ENCODE peak calls at places on chromosomes 5 and 9, in five cellular contexts. P is A549, G is IMR-90, A is GM12892, B is breast epithelium. C is an unnamed sample.

GRCh38 chr5:140296289-140296688 is 6.6 kb downstream of the PFDN1 start:
- DNase-seq in P (no peak), G (no peak), A (no peak), B (no peak), C (no peak)

GRCh38 chr9:93091453-93092081 is 4.5 kb upstream of the CARD19 start:
- DNase-seq in P (peak; percentile 77), G (peak; percentile 90), A (no peak), B (no peak), C (no peak)

GRCh38 chr5:142319560-142320426 is 5.0 kb downstream of the SPRY4 start:
- DNase-seq in P (no peak), G (no peak), A (no peak), B (no peak), C (no peak)

GRCh38 chr9:134624119-134624826 is 17.3 kb upstream of the COL5A1 start:
- DNase-seq in P (no peak), G (no peak), A (no peak), B (no peak), C (no peak)

GRCh38 chr5:9621379-9621903 is 8.7 kb downstream of the TAS2R1 start:
- DNase-seq in P (no peak), G (peak; percentile 42), A (no peak), B (no peak), C (no peak)

GRCh38 chr9:13143281-13143680 is 136.2 kb downstream of the MPDZ start:
- DNase-seq in P (no peak), G (no peak), A (no peak), B (no peak), C (no peak)

GRCh38 chr9:87827341-87827740 is 55.3 kb upstream of the SPATA31E1 start:
- DNase-seq in P (no peak), G (no peak), A (no peak), B (no peak), C (no peak)

GRCh38 chr5:35478856-35479682 is 138.6 kb upstream of the SPEF2 start:
- DNase-seq in P (no peak), G (peak; percentile 39), A (no peak), B (no peak), C (no peak)

GRCh38 chr9:89615661-89616060 is 10.8 kb downstream of the GADD45G start:
- DNase-seq in P (no peak), G (no peak), A (no peak), B (no peak), C (no peak)

GRCh38 chr5:173413476-173413982 is 85.3 kb upstream of the STC2 start:
- DNase-seq in P (no peak), G (no peak), A (no peak), B (no peak), C (no peak)

GRCh38 chr5:93574041-93574938 is 6.7 kb downstream of the NR2F1-AS1 start:
- DNase-seq in P (no peak), G (no peak), A (no peak), B (no peak), C (no peak)

GRCh38 chr5:93576015-93576414 is 5.0 kb downstream of the NR2F1-AS1 start:
- DNase-seq in P (no peak), G (no peak), A (no peak), B (no peak), C (no peak)

GRCh38 chr5:93573627-93573974 is 7.4 kb downstream of the NR2F1-AS1 start:
- DNase-seq in P (no peak), G (no peak), A (no peak), B (no peak), C (no peak)

GRCh38 chr5:93575466-93575865 is 5.6 kb downstream of the NR2F1-AS1 start:
- DNase-seq in P (no peak), G (no peak), A (no peak), B (no peak), C (no peak)

DNA sequence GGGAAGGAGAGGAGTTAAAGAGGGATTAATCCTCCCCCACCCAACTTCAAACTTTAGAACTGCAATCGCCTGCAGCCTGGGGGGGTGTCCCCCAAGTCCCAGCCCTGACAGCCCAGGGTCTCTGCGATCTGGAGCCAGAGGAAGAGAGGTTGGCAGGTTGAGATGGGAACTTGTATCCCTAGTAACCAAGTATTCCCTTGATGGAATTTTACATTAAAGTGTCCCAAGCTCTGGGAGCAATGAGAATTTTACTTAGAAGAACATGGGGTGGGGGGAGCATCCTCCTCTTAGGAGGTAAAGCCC is 6.1 kb downstream of the NR2F1-AS1 start:
- DNase-seq in P (no peak), G (no peak), A (no peak), B (no peak), C (no peak)
- TF ChIP-seq POLR2A in P (no peak), G (no peak), A (no peak), B (no peak), C (no peak)

GRCh38 chr9:120875643-120875953 is 1.4 kb downstream of the PHF19 start:
- DNase-seq in P (no peak), G (no peak), A (no peak), B (no peak), C (no peak)

GRCh38 chr9:120872775-120873502 is 4.0 kb downstream of the PHF19 start:
- DNase-seq in P (no peak), G (no peak), A (no peak), B (no peak), C (no peak)

GRCh38 chr9:120874861-120875565 is 2.0 kb downstream of the PHF19 start:
- DNase-seq in P (no peak), G (no peak), A (no peak), B (no peak), C (no peak)

GRCh38 chr9:120874226-120874839 is 2.7 kb downstream of the PHF19 start:
- DNase-seq in P (no peak), G (no peak), A (no peak), B (no peak), C (no peak)

GRCh38 chr9:120873512-120873911 is 3.5 kb downstream of the PHF19 start:
- DNase-seq in P (peak; percentile 73), G (no peak), A (no peak), B (no peak), C (no peak)
- TF ChIP-seq POLR2A in P (no peak), G (no peak), A (no peak), B (no peak), C (no peak)

GRCh38 chr5:150625164-150625535 is 15.3 kb upstream of the SYNPO start:
- DNase-seq in P (no peak), G (no peak), A (no peak), B (no peak), C (no peak)
- TF ChIP-seq POLR2A in P (no peak), G (no peak), A (no peak), B (no peak), C (no peak)

GRCh38 chr5:96546120-96546519 is 113.1 kb upstream of the PCSK1 start:
- DNase-seq in P (no peak), G (no peak), A (no peak), B (no peak), C (no peak)

DNA sequence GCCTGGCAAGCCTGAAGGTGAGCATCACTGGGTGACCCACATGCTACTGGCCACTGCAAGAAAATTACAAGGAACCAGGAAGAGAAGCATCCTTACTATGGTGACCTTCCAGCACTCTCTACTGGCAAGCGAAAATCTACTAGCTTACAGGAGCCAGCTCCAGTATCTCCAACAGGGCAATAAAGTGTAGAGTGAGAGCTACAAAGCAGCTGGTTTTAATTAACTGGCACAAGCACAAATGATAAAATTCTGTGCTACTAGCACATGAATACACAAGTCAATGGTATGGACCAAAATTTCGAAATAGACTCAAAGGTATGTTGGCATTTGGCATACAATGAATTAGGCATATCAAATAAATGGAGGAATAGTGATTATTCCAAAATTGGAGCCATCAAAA is 113.2 kb upstream of the CAST start:
- DNase-seq in P (peak; percentile 20), G (no peak), A (no peak), B (no peak), C (no peak)
- TF ChIP-seq POLR2A in P (no peak), G (no peak), A (no peak), B (no peak), C (no peak)

GRCh38 chr5:127053049-127053448 is 20.3 kb downstream of the C5orf63 start:
- DNase-seq in P (no peak), G (no peak), A (no peak), B (no peak), C (no peak)
- TF ChIP-seq POLR2A in P (no peak), G (no peak), A (no peak), B (no peak), C (no peak)

GRCh38 chr5:58261605-58262004 is 198.3 kb downstream of the PLK2 start:
- DNase-seq in P (no peak), G (peak; percentile 65), A (no peak), B (no peak), C (no peak)
- TF ChIP-seq POLR2A in P (no peak), G (no peak), A (no peak), B (no peak), C (no peak)